ENCODE peak calls at places on chromosome 12, in four cellular contexts. B is A549, V is GM12878, E is HepG2. M is an unnamed sample.

GRCh38 chr12:55842681-55843429 is at the start of gene MMP19:
- DNase-seq in E (peak; percentile 46), B (peak; percentile 21), V (no peak), M (peak; percentile 74)

GRCh38 chr12:128387811-128388422 is 120.9 kb downstream of the TMEM132C start:
- DNase-seq in V (no peak), E (peak; percentile 27), B (peak; percentile 44), M (peak; percentile 58)

GRCh38 chr12:108899145-108899544 is 19.3 kb downstream of the DAO start:
- DNase-seq in V (no peak), B (no peak), E (no peak), M (no peak)

GRCh38 chr12:126831115-126831514 is 1435.9 kb upstream of the TMEM132C start:
- DNase-seq in E (no peak), B (no peak), V (no peak), M (no peak)

GRCh38 chr12:4225571-4225970 is 48.0 kb upstream of the CCND2 start:
- DNase-seq in E (no peak), V (no peak), B (no peak), M (no peak)

GRCh38 chr12:39764944-39765560 is 145.4 kb upstream of the ABCD2 start:
- DNase-seq in E (peak; percentile 12), V (no peak), B (peak; percentile 55), M (peak; percentile 24)

GRCh38 chr12:67486671-67487070 is 161.9 kb upstream of the DYRK2 start:
- DNase-seq in E (no peak), B (no peak), V (no peak), M (no peak)

GRCh38 chr12:104669057-104669770 is 212.5 kb downstream of the CHST11 start:
- DNase-seq in V (no peak), B (peak; percentile 22), E (no peak), M (no peak)

DNA sequence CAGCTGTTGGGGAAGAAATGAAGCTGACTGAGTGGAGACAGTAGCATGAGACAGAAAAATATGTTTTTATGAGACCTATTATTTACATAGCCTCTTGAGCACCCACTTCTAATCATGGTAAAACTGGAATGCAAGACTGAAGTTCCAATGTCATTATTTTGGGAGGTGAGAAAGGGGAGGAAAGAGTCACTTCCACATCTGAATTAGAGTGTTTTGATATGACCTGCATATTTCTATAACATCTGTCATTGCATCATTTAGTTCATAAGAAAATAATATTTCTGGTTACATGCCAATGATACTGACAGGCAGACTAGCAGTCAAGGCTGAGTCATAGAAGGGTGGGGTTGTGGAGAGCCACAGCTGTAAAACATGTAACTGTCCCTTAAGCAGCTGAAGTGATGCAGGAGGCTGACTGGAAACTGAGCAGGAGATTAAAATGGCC is 26.7 kb downstream of the NTN4 start:
- DNase-seq in B (peak; percentile 80), E (peak; percentile 48), V (no peak), M (no peak)
- TF ChIP-seq RFX5 in B (no peak), E (no peak), V (no peak), M (no peak)

GRCh38 chr12:17079251-17079909 is 473.4 kb upstream of the LMO3 start:
- DNase-seq in V (no peak), E (peak; percentile 1), B (no peak), M (no peak)

GRCh38 chr12:17077594-17077993 is 471.6 kb upstream of the LMO3 start:
- DNase-seq in B (no peak), V (no peak), E (no peak), M (no peak)

DNA sequence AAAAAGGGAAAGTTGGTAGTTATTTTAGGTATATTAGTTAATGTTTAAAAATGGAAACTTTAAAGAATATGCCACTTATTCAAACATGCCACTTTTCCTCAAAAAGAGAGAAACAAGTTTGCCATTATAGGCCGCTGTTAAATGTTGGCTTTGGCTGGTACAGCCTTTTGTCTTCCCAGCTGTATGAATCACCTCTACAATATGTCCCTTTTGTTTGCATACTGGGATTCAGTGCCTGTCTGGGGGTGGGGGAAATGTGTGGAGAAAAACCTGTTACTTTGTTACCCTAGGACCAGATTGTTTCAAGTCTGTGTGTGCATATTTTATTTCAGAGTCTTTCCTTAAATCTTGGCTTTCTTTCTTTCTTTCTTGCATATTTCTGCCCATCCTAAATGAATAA is 470.4 kb upstream of the LMO3 start:
- DNase-seq in B (peak; percentile 68), V (no peak), E (peak; percentile 8), M (no peak)
- TF ChIP-seq MYC in B (no peak), V (no peak), E (no peak), M (no peak)

GRCh38 chr12:122168492-122168891 is 5.5 kb downstream of the IL31 start:
- DNase-seq in B (no peak), E (no peak), V (no peak), M (no peak)

GRCh38 chr12:122171399-122171798 is 2.6 kb downstream of the IL31 start:
- DNase-seq in E (no peak), V (no peak), B (no peak), M (no peak)

GRCh38 chr12:122172262-122172939 is 1.6 kb downstream of the IL31 start:
- DNase-seq in E (no peak), V (no peak), B (no peak), M (no peak)

GRCh38 chr12:122174155-122174845 is at the start of gene IL31:
- DNase-seq in B (no peak), E (no peak), V (no peak), M (no peak)
- TF ChIP-seq RFX5 in B (no peak), E (no peak), V (no peak), M (no peak)

GRCh38 chr12:13170892-13171490 is 25.5 kb upstream of the EMP1 start:
- DNase-seq in B (no peak), E (no peak), V (no peak), M (no peak)
- TF ChIP-seq MYC in B (no peak), E (no peak), V (no peak), M (no peak)

GRCh38 chr12:5580911-5581488 is 149.1 kb downstream of the NTF3 start:
- DNase-seq in V (no peak), B (no peak), E (no peak), M (no peak)

GRCh38 chr12:5576011-5576410 is 144.1 kb downstream of the NTF3 start:
- DNase-seq in V (no peak), E (no peak), B (no peak), M (no peak)

GRCh38 chr12:5577239-5577638 is 145.3 kb downstream of the NTF3 start:
- DNase-seq in E (no peak), V (no peak), B (no peak), M (no peak)

GRCh38 chr12:5578775-5579174 is 146.9 kb downstream of the NTF3 start:
- DNase-seq in E (no peak), V (no peak), B (no peak), M (no peak)

DNA sequence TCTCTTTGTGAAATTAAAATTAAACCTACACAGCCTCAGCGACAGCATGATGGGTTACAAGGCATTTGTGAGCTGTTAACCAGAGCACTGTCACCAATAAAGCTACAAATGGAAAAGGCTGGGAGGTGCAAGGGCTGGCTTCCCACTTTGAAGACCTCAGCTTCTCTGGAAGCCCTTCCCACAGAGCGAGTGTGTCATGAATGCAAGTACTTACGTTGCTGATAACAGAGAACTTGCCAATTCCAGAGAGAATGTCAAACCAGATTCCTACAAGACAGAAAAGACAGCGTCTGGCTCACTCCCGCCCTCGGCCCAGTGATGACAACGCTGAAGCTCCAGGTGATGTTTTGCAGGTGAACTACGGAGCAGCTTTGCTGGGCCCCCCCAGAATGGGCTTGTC is 145.8 kb downstream of the NTF3 start:
- DNase-seq in V (no peak), B (no peak), E (no peak), M (no peak)
- TF ChIP-seq RFX5 in V (no peak), B (no peak), E (no peak), M (no peak)